ENCODE peak calls at places on chromosomes 3 and 15, in ten cellular contexts. N, A, O, W, K, V, J, T, Q and U are unnamed samples.

GRCh38 chr3:30199096-30199734 is 407.2 kb upstream of the TGFBR2 start:
- DNase-seq in N (peak; percentile 22), A (no peak), O (peak; percentile 81), W (no peak), K (peak; percentile 85), V (no peak), J (no peak), T (peak; percentile 78), Q (peak; percentile 74), U (peak; percentile 76)

GRCh38 chr3:187545391-187545790 is 124.8 kb downstream of the SST start:
- DNase-seq in N (no peak), A (no peak), O (no peak), W (no peak), K (no peak), V (no peak), J (no peak), T (no peak), Q (no peak), U (no peak)

GRCh38 chr3:25293736-25294135 is 134.3 kb upstream of the RARB start:
- DNase-seq in N (no peak), A (no peak), O (no peak), W (no peak), K (no peak), V (no peak), J (no peak), T (no peak), Q (no peak), U (no peak)

GRCh38 chr3:140627756-140628155 is 50.1 kb upstream of the TRIM42 start:
- DNase-seq in N (no peak), A (no peak), O (no peak), W (no peak), K (no peak), V (no peak), J (no peak), T (no peak), Q (no peak), U (no peak)

GRCh38 chr3:134287512-134287911 is 36.9 kb upstream of the RYK start:
- DNase-seq in N (no peak), A (no peak), O (no peak), W (no peak), K (no peak), V (no peak), J (no peak), T (no peak), Q (no peak), U (no peak)

GRCh38 chr3:128319107-128319506 is 147.6 kb downstream of the DNAJB8 start:
- DNase-seq in N (no peak), A (no peak), O (no peak), W (no peak), K (peak; percentile 27), V (no peak), J (no peak), T (peak; percentile 35), Q (peak; percentile 3), U (no peak)

GRCh38 chr3:104610730-104611652 is 755.7 kb upstream of the ALCAM start:
- DNase-seq in N (peak; percentile 20), A (no peak), O (peak; percentile 10), W (no peak), K (no peak), V (no peak), J (no peak), T (no peak), Q (peak; percentile 49), U (no peak)

GRCh38 chr3:19748782-19749447 is 185.1 kb downstream of the EFHB start:
- DNase-seq in N (no peak), A (no peak), O (no peak), W (peak; percentile 0), K (no peak), V (no peak), J (no peak), T (no peak), Q (no peak), U (no peak)

GRCh38 chr3:9408061-9408460 is 10.6 kb downstream of the SETD5 start:
- DNase-seq in N (no peak), A (no peak), O (no peak), W (no peak), K (no peak), V (no peak), J (no peak), T (no peak), Q (no peak), U (no peak)

GRCh38 chr15:39287322-39288195 is 293.3 kb upstream of the THBS1 start:
- DNase-seq in N (peak; percentile 40), A (no peak), O (no peak), W (no peak), K (no peak), V (no peak), J (no peak), T (no peak), Q (no peak), U (no peak)

GRCh38 chr3:46857485-46858341 is 5.5 kb downstream of the MYL3 start:
- DNase-seq in N (no peak), A (no peak), O (no peak), W (no peak), K (no peak), V (no peak), J (no peak), T (peak; percentile 37), Q (no peak), U (no peak)

GRCh38 chr3:105614288-105615030 is 247.8 kb downstream of the ALCAM start:
- DNase-seq in N (no peak), A (no peak), O (no peak), W (no peak), K (no peak), V (no peak), J (no peak), T (no peak), Q (no peak), U (no peak)

GRCh38 chr15:101162701-101163483 is 89.0 kb downstream of the CHSY1 start:
- DNase-seq in N (peak; percentile 62), A (no peak), O (no peak), W (no peak), K (peak; percentile 81), V (no peak), J (no peak), T (no peak), Q (no peak), U (no peak)

GRCh38 chr3:175911937-175912336 is 1052.8 kb downstream of the NAALADL2 start:
- DNase-seq in N (no peak), A (no peak), O (no peak), W (no peak), K (no peak), V (no peak), J (no peak), T (no peak), Q (no peak), U (no peak)

GRCh38 chr15:90294601-90295269 is 29.3 kb downstream of the NGRN start:
- DNase-seq in N (no peak), A (no peak), O (peak; percentile 24), W (peak; percentile 70), K (no peak), V (no peak), J (no peak), T (no peak), Q (no peak), U (no peak)

GRCh38 chr15:69082041-69082502 is 67.6 kb downstream of the NOX5 start:
- DNase-seq in N (no peak), A (no peak), O (no peak), W (no peak), K (peak; percentile 72), V (no peak), J (no peak), T (no peak), Q (no peak), U (no peak)

GRCh38 chr3:21294768-21295167 is 456.2 kb downstream of the ZNF385D start:
- DNase-seq in N (no peak), A (no peak), O (no peak), W (no peak), K (no peak), V (no peak), J (no peak), T (no peak), Q (no peak), U (no peak)

GRCh38 chr3:37621771-37622170 is 239.9 kb upstream of the CTDSPL start:
- DNase-seq in N (no peak), A (no peak), O (no peak), W (no peak), K (no peak), V (no peak), J (no peak), T (no peak), Q (no peak), U (no peak)
- TF ChIP-seq POLR2AphosphoS5 in N (no peak), A (no peak), O (no peak), W (no peak), K (no peak), V (no peak), J (no peak), T (no peak), Q (no peak), U (no peak)

DNA sequence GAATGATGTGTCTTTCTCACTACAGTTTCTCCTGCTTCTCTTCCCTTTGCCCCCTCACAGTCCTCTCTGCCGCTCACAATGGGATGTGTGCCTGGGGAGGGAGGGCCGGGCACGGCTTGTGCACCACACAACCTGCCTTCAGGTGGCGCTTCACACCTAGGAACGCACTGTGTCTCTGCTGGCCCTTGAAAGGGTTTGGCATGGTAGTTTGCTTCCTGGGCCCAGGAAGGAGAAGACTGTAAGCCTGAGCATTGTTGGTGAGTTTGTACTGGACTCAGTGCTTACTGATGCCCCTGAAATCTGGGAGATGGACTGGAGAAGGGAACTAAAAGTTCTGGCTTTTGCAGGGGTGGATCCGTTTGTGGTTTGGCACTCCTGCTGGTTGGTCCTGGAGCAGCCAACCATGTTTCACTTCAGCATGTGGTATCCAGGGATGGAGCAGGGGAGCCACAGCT is 9.2 kb downstream of the ALPK3 start:
- DNase-seq in N (no peak), A (no peak), O (peak; percentile 85), W (peak; percentile 64), K (no peak), V (no peak), J (peak; percentile 46), T (no peak), Q (peak; percentile 76), U (peak; percentile 50)
- TF ChIP-seq POLR2AphosphoS5 in N (no peak), A (no peak), O (no peak), W (no peak), K (no peak), V (no peak), J (no peak), T (no peak), Q (no peak), U (no peak)

GRCh38 chr3:14521611-14522010 is 18.5 kb downstream of the GRIP2 start:
- DNase-seq in N (no peak), A (no peak), O (no peak), W (no peak), K (peak; percentile 34), V (no peak), J (no peak), T (peak; percentile 40), Q (no peak), U (no peak)
- TF ChIP-seq POLR2AphosphoS5 in N (no peak), A (no peak), O (no peak), W (no peak), K (no peak), V (no peak), J (no peak), T (no peak), Q (no peak), U (no peak)

DNA sequence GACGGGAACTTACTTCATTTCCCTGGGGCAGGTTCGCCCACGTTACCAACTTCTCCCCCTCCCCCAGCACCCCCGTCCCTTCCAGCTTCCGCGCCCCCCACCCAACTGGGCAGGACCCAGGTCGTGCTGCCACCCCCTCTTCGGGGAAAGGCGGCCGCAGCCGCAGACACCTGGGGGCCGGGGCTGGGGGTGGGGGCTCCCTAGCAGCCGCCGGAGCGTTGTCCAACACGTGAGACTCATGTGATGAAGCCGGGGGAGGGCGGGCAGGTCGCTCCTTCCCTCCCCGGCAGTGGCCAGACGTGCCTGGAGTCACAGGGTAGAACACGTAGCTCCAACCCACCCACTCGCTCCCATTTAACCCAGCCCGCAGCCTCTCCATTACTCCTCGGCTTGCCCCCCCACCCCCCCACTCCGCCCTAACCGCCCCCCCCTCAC is 254 bp upstream of the BHLHE40 start:
- DNase-seq in N (peak; percentile 97), A (peak; percentile 92), O (peak; percentile 72), W (peak; percentile 94), K (peak; percentile 99), V (no peak), J (peak; percentile 69), T (peak; percentile 98), Q (peak; percentile 94), U (peak; percentile 94)
- TF ChIP-seq POLR2AphosphoS5 in N (no peak), A (no peak), O (no peak), W (no peak), K (no peak), V (no peak), J (no peak), T (no peak), Q (no peak), U (no peak)